ENCODE peak calls at places on chromosomes 4 and X, in six cellular contexts. C is omental fat pad, U is GM23248, B is hypothalamus, T is HT1080, E is NCI-H2081. P is an unnamed sample.

GRCh38 chr4:54683616-54684346 is 26.0 kb downstream of the KIT start:
- DNase-seq in C (no peak), U (peak; percentile 61), B (no peak), T (peak; percentile 40), E (no peak), P (peak; percentile 18)

GRCh38 chr4:924107-925096 is 7.7 kb downstream of the GAK start:
- DNase-seq in C (no peak), U (peak; percentile 53), B (no peak), T (peak; percentile 7), E (no peak), P (peak; percentile 23)

GRCh38 chrX:126985960-126986359 is 166.4 kb downstream of the PRR32 start:
- DNase-seq in C (no peak), U (no peak), B (no peak), T (no peak), E (no peak), P (no peak)

GRCh38 chr4:5772528-5773270 is 61.7 kb downstream of the EVC start:
- DNase-seq in C (no peak), U (no peak), B (no peak), T (no peak), E (no peak), P (no peak)

GRCh38 chr4:7155611-7156071 is 36.7 kb upstream of the SORCS2 start:
- DNase-seq in C (peak; percentile 29), U (peak; percentile 21), B (no peak), T (peak; percentile 46), E (no peak), P (no peak)

GRCh38 chrX:54695816-54696487 is 102.1 kb downstream of the ITIH6 start:
- DNase-seq in C (no peak), U (peak; percentile 41), B (no peak), T (no peak), E (no peak), P (no peak)

GRCh38 chr4:38872620-38873019 is 5.0 kb downstream of the FAM114A1 start:
- DNase-seq in C (no peak), U (peak; percentile 90), B (no peak), T (no peak), E (no peak), P (no peak)

GRCh38 chr4:123415977-123416376 is 19.4 kb downstream of the SPRY1 start:
- DNase-seq in C (no peak), U (peak; percentile 60), B (no peak), T (no peak), E (no peak), P (no peak)

GRCh38 chrX:40081679-40082068 is 16.1 kb downstream of the BCOR start:
- DNase-seq in C (no peak), U (no peak), B (no peak), T (no peak), E (no peak), P (no peak)

GRCh38 chr4:118967393-118967792 is 78.7 kb downstream of the SYNPO2 start:
- DNase-seq in C (no peak), U (peak; percentile 74), B (no peak), T (peak; percentile 54), E (no peak), P (no peak)

GRCh38 chrX:136034622-136035021 is 49.4 kb downstream of the SLC9A6 start:
- DNase-seq in C (no peak), U (peak; percentile 19), B (no peak), T (no peak), E (no peak), P (no peak)

GRCh38 chr4:41957634-41958033 is 22.4 kb downstream of the TMEM33 start:
- DNase-seq in C (no peak), U (peak; percentile 26), B (no peak), T (peak; percentile 28), E (no peak), P (no peak)

GRCh38 chr4:53854991-53855885 is 209.2 kb downstream of the CHIC2 start:
- DNase-seq in C (no peak), U (peak; percentile 82), B (no peak), T (no peak), E (no peak), P (no peak)

GRCh38 chrX:120308959-120309872 is 2.0 kb downstream of the TMEM255A start:
- DNase-seq in C (peak; percentile 29), U (peak; percentile 23), B (peak; percentile 1), T (no peak), E (no peak), P (peak; percentile 67)

GRCh38 chr4:73869130-73870055 is at the start of gene CXCL1:
- DNase-seq in C (no peak), U (peak; percentile 64), B (no peak), T (no peak), E (no peak), P (no peak)

GRCh38 chrX:10519761-10520160 is 100.6 kb downstream of the MID1 start:
- DNase-seq in C (no peak), U (peak; percentile 27), B (no peak), T (no peak), E (no peak), P (no peak)

GRCh38 chr4:145679991-145680455 is at the start of gene C4orf51:
- DNase-seq in C (no peak), U (peak; percentile 70), B (no peak), T (peak; percentile 46), E (no peak), P (no peak)